ENCODE peak calls at places on chromosomes 13 and 19, in eight cellular contexts. M is left lung, B is AG10803, W is fibroblast of lung, Q is neural progenitor cell, U is thoracic aorta, R is tibial nerve, L is HCT116. O is an unnamed sample.

GRCh38 chr19:17553256-17553655 is 2.2 kb upstream of the COLGALT1 start:
- DNase-seq in R (peak), Q (peak), U (no peak), W (peak), B (peak), L (no peak), M (peak), O (peak)

GRCh38 chr19:48249502-48250014 is 6.2 kb downstream of the CARD8 start:
- DNase-seq in W (no peak), L (no peak), R (peak), Q (no peak), M (peak), B (no peak), U (no peak), O (no peak)

GRCh38 chr13:96821381-96821780 is 172.9 kb downstream of the OXGR1 start:
- DNase-seq in U (no peak), M (no peak), B (peak), Q (no peak), W (peak), R (no peak), L (no peak), O (no peak)

GRCh38 chr19:24054044-24054935 is 32.7 kb upstream of the ZNF254 start:
- DNase-seq in W (peak), R (no peak), M (no peak), B (peak), U (no peak), L (peak), Q (no peak), O (peak)

GRCh38 chr19:459724-460511 is 915 bp downstream of the SHC2 start:
- DNase-seq in W (peak), R (peak), U (no peak), M (peak), B (peak), Q (peak), L (no peak), O (peak)

GRCh38 chr19:46704379-46705076 is 12.4 kb downstream of the PRKD2 start:
- DNase-seq in R (peak), Q (peak), L (no peak), M (peak), B (peak), W (peak), U (peak), O (peak)

GRCh38 chr19:41753159-41753558 is 2.2 kb upstream of the CEACAM6 start:
- DNase-seq in U (no peak), Q (peak), L (peak), B (peak), M (peak), W (peak), R (peak), O (peak)

GRCh38 chr13:27541386-27541785 is 78.9 kb downstream of the LNX2 start:
- DNase-seq in B (peak), M (no peak), U (no peak), W (no peak), Q (no peak), R (no peak), L (no peak), O (peak)

GRCh38 chr19:34733266-34733825 is 697 bp upstream of the ZNF181 start:
- DNase-seq in R (peak), M (peak), Q (peak), B (no peak), W (no peak), L (no peak), U (peak), O (no peak)

GRCh38 chr19:48123907-48124675 is 13.5 kb upstream of the PLA2G4C start:
- DNase-seq in Q (peak), M (no peak), L (peak), W (no peak), B (peak), R (no peak), U (no peak), O (peak)

GRCh38 chr13:44680746-44681355 is 104.7 kb upstream of the TSC22D1 start:
- DNase-seq in U (no peak), M (no peak), R (no peak), W (no peak), B (no peak), L (no peak), Q (no peak), O (no peak)

GRCh38 chr19:2604747-2605329 is 97.7 kb downstream of the GNG7 start:
- DNase-seq in W (no peak), L (no peak), Q (no peak), B (no peak), U (no peak), R (no peak), M (peak), O (no peak)

GRCh38 chr13:75639426-75639825 is 3.3 kb downstream of the LMO7 start:
- DNase-seq in B (no peak), M (no peak), W (no peak), U (no peak), Q (no peak), L (no peak), R (no peak), O (no peak)

GRCh38 chr13:109213714-109214113 is 572.7 kb downstream of the IRS2 start:
- DNase-seq in U (no peak), R (no peak), M (no peak), B (no peak), W (no peak), Q (no peak), L (no peak), O (no peak)

GRCh38 chr19:3850320-3850972 is 18.4 kb downstream of the ZFR2 start:
- DNase-seq in M (no peak), W (no peak), R (no peak), L (no peak), Q (no peak), U (no peak), B (no peak), O (no peak)

GRCh38 chr13:106143930-106144709 is 391.3 kb downstream of the EFNB2 start:
- DNase-seq in L (peak), Q (no peak), W (no peak), U (no peak), R (no peak), M (no peak), B (no peak), O (no peak)

GRCh38 chr13:114057131-114058050 is 75.0 kb downstream of the RASA3 start:
- DNase-seq in W (no peak), B (no peak), L (no peak), M (no peak), R (no peak), Q (no peak), U (no peak), O (no peak)

GRCh38 chr13:40644838-40645620 is 21.4 kb downstream of the FOXO1 start:
- DNase-seq in M (no peak), Q (peak), R (no peak), W (no peak), U (no peak), B (peak), L (no peak), O (no peak)

GRCh38 chr13:92821324-92821723 is 405.3 kb upstream of the GPC6 start:
- DNase-seq in L (no peak), M (no peak), R (no peak), W (no peak), Q (no peak), B (no peak), U (no peak), O (no peak)

GRCh38 chr19:9945319-9945966 is 9.1 kb upstream of the OLFM2 start:
- DNase-seq in M (peak), W (peak), R (peak), U (peak), L (no peak), B (peak), Q (peak), O (peak)

GRCh38 chr13:39130298-39130697 is 92.0 kb downstream of the NHLRC3 start:
- DNase-seq in R (no peak), B (no peak), M (no peak), W (no peak), Q (peak), U (no peak), L (no peak), O (no peak)

GRCh38 chr19:58439576-58440554 is at the start of gene ZNF132:
- DNase-seq in R (peak), Q (peak), L (no peak), W (peak), B (peak), M (peak), U (peak), O (peak)

GRCh38 chr19:7869453-7869909 is 4.7 kb downstream of the PRR36 start:
- DNase-seq in M (peak), U (no peak), B (no peak), R (no peak), L (no peak), Q (peak), W (peak), O (peak)
- H3K4me3 ChIP-seq in M (peak), U (peak), B (peak), R (peak), L (peak), Q (peak), W (peak), O (peak)

DNA sequence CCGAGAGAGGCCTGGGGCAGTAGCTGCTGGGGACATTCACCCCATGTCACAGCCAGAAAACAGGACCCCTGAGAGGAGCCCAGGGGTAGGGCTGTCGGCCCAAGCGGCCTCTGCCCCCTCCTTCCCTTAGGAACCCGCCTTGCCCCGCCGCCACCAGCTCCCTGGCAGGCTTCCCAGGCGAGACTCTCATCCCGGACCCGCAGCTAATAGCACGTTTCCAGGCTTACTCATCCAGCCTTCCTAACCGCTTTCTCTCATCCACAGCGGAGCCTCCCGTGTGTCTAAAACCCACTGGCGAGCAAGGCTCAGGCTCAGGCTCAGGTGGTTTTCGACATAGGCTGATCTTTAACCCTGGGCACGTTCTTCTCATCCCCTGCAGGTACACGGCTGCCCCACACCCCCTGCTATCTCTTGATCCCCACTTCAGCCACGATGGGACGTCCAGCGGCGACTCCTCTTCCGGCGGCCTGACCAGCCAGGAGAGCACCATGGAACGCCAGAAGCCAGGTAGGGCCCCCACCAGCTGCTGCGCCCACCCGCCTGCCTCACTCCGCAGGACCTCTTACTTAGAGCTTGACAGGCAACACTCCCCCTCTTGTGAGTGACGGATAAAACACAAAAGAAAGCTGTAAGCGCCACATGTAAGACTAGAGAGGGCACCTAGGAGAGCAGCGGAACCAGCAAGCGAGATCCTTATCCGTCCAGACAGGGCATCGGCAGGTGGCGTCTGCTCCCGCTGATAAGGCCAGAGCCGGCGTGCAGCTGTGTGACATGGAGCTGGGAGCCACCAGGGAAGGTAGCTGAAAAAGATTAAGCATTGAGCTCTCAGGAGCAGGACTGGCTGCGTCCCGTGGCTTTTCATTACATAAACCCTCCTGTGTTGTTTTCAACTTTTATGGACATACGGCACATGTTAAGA is 71.3 kb downstream of the DPF1 start:
- DNase-seq in W (peak), R (no peak), U (no peak), Q (no peak), B (no peak), M (no peak), L (no peak), O (no peak)
- TF ChIP-seq CTCF in W (no peak), R (no peak), U (no peak), Q (no peak), B (no peak), M (no peak), L (no peak), O (no peak)

GRCh38 chr13:23902975-23903905 is 5.9 kb upstream of the C1QTNF9B start:
- DNase-seq in B (no peak), W (no peak), M (no peak), L (no peak), Q (peak), U (no peak), R (no peak), O (no peak)
- H3K4me3 ChIP-seq in B (peak), W (no peak), M (no peak), L (no peak), Q (peak), U (peak), R (no peak), O (peak)

GRCh38 chr19:54462713-54463530 is 656 bp downstream of the LENG9 start:
- DNase-seq in L (no peak), W (peak), U (no peak), R (peak), B (peak), Q (peak), M (peak), O (peak)

GRCh38 chr19:54465367-54466109 is 2.0 kb upstream of the LENG9 start:
- DNase-seq in U (no peak), W (no peak), Q (peak), B (no peak), R (no peak), M (no peak), L (no peak), O (no peak)

GRCh38 chr19:54464044-54464623 is 556 bp upstream of the LENG9 start:
- DNase-seq in L (peak), M (peak), Q (peak), B (peak), R (peak), U (peak), W (peak), O (peak)

GRCh38 chr19:54463531-54464043 is at the start of gene LENG9:
- DNase-seq in W (peak), B (peak), U (peak), L (peak), R (peak), M (peak), Q (peak), O (peak)

DNA sequence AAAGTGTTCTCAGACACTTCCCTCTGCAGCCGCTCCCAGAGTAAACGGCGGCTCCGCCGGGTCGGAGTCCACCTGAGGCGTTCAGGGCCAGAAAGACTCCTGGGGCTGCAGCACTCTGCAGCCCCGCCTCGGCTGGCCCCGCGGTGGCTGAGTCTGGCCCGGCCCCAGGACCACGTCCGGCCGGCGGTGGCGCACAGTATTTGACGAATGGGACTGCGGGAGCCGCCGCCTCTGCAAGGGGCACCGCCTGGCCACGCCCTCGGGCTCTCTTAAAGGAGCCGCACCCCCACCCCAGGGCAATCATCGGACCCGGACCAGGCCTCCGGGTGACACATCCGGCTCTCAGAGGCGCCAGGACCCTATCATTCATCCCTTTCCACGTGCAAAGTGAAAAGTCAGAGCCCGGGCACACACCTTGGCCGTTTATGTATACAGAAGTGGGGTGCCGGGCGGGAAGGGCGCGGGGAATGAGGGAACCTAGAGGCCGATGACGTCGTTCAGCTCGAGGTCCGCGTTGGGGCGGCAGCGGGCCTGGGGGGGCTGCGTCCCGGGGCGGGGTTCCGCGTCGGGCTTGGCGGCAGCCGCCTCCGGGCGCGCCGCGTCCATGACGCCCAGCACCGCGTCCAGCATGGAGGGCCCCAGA is 1.2 kb upstream of the LENG9 start:
- DNase-seq in B (peak), W (peak), L (peak), Q (peak), R (peak), M (peak), U (peak), O (peak)
- TF ChIP-seq CTCF in B (no peak), W (no peak), L (no peak), Q (peak), R (peak), M (peak), U (no peak), O (no peak)

GRCh38 chr19:38425222-38425809 is 703 bp downstream of the RASGRP4 start:
- DNase-seq in Q (no peak), W (no peak), M (no peak), L (no peak), U (no peak), B (no peak), R (no peak), O (no peak)
- H3K4me3 ChIP-seq in Q (no peak), W (no peak), M (peak), L (no peak), U (peak), B (no peak), R (no peak), O (no peak)

GRCh38 chr13:59684105-59684504 is 479.6 kb downstream of the DIAPH3 start:
- DNase-seq in W (no peak), R (no peak), U (no peak), L (no peak), M (no peak), B (no peak), Q (no peak), O (no peak)
- TF ChIP-seq CTCF in W (no peak), R (no peak), U (no peak), L (no peak), M (no peak), B (no peak), Q (no peak), O (no peak)

DNA sequence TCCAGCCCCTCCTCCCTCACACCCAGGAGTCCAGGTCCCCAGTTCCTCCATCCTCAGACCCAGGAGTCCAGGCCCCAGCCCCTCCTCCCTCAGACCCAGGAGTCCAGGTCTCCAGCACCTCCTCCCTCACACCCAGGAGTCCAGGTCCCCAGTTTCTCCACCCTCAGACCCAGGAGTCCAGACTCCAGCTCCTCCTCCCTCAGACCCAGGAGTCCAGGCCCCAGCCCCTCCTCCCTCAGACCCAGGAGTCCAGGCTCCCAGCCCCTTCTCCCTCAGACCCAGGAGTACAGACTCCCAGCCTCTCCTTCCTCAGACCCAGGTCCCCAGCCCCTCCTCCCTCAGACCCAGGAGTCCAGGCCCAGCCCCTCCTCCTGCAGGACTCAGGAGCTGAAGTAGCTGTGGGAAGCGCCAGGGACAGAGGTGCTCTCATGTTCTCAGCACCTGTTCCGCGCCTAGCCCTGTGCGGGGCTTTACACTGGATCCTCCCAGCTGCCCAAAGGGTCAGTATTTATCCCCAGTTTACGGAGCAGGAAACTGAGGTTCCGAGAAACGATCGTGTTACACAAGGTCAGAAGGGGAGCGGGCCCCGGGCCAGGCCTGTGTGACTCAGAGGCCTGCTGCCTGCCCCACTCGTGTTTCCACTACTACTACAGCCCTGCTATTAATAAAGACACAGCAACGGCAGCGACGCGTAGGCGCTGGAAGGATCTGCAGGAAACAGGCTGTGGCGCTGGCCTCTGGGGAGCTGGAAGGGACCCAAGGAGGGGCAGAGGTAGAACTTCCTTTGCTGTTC is 1.7 kb upstream of the SBK3 start:
- DNase-seq in W (peak), B (peak), L (no peak), R (peak), M (peak), Q (peak), U (peak), O (peak)
- H3K4me3 ChIP-seq in W (no peak), B (no peak), L (peak), R (no peak), M (no peak), Q (no peak), U (peak), O (no peak)

GRCh38 chr13:46844431-46844830 is 47.5 kb upstream of the ESD start:
- DNase-seq in B (no peak), W (no peak), M (no peak), U (no peak), R (no peak), Q (no peak), L (no peak), O (peak)

GRCh38 chr13:46845146-46845545 is 48.2 kb upstream of the ESD start:
- DNase-seq in Q (no peak), M (no peak), U (no peak), B (no peak), W (no peak), L (no peak), R (no peak), O (no peak)

GRCh38 chr13:46852168-46852567 is 44.7 kb downstream of the HTR2A start:
- DNase-seq in U (no peak), L (no peak), M (no peak), Q (no peak), B (no peak), R (no peak), W (no peak), O (no peak)

GRCh38 chr13:46850214-46850613 is 46.6 kb downstream of the HTR2A start:
- DNase-seq in M (no peak), Q (no peak), U (no peak), W (no peak), R (no peak), B (no peak), L (no peak), O (no peak)

DNA sequence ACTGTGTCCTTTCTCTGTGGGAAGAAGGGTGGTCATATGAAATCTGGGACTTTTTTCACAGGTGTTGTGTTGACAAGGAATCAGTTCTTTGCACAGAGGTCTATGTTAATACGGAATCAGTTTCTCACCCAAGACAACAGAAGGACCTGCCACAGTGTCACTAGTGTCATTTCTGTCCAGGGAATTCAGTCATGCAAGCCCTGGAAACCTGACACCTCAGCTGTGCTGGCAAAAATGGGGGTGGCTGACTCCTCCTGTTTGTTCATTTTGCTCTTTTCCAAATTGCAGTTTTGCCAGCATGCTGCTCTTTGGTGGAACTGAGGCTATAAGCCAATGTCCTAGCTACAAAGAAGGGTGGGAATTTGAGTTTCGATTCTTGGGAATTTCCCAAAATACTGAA is 49.8 kb upstream of the ESD start:
- DNase-seq in Q (no peak), L (no peak), W (no peak), M (no peak), R (no peak), U (no peak), B (no peak), O (no peak)
- TF ChIP-seq CTCF in Q (no peak), L (no peak), W (no peak), M (no peak), R (no peak), U (no peak), B (no peak), O (no peak)

GRCh38 chr13:71602327-71602726 is 264.7 kb downstream of the DACH1 start:
- DNase-seq in W (no peak), Q (no peak), B (no peak), U (no peak), R (no peak), M (no peak), L (no peak), O (no peak)
- H3K4me3 ChIP-seq in W (no peak), Q (no peak), B (no peak), U (no peak), R (no peak), M (no peak), L (no peak), O (no peak)

O was measured in fibroblast of villous mesenchyme.